ENCODE peak calls at places on chromosomes 11 and 22, in seven cellular contexts. G is sigmoid colon; P is GM23338; E is effector memory CD4-positive, alpha-beta T cell; F is stomach; C is body of pancreas; Y is CD8-positive, alpha-beta memory T cell. U is an unnamed sample.
A peak's percentile ranks its signal among the peaks of the same experiment; 100 is the strongest.

GRCh38 chr22:34105461-34106062 is 185.3 kb upstream of the LARGE1 start:
- DNase-seq in G (peak; percentile 76), C (peak; percentile 68), Y (no peak), F (peak; percentile 81), E (no peak), P (peak; percentile 88), U (no peak)

GRCh38 chr22:27801616-27802388 is at the start of gene MN1:
- DNase-seq in P (peak; percentile 86), E (no peak), G (no peak), C (peak; percentile 41), Y (peak; percentile 65), F (peak; percentile 48), U (peak; percentile 32)

GRCh38 chr11:84855846-84856245 is 771.3 kb downstream of the DLG2 start:
- DNase-seq in Y (no peak), F (no peak), P (no peak), C (no peak), E (no peak), G (no peak), U (no peak)

GRCh38 chr11:108734956-108735559 is 70.2 kb downstream of the DDX10 start:
- DNase-seq in C (no peak), P (peak; percentile 57), Y (peak; percentile 3), E (no peak), F (no peak), G (no peak), U (peak; percentile 52)

GRCh38 chr11:74568028-74568427 is 24.4 kb upstream of the POLD3 start:
- DNase-seq in F (no peak), E (no peak), G (no peak), C (no peak), Y (no peak), P (no peak), U (no peak)

GRCh38 chr11:94018721-94019120 is 2.4 kb upstream of the HEPHL1 start:
- DNase-seq in E (no peak), C (no peak), Y (no peak), P (no peak), G (no peak), F (no peak), U (no peak)

GRCh38 chr11:4821021-4821420 is at the start of gene OR51F2:
- DNase-seq in P (no peak), E (no peak), C (no peak), F (no peak), G (no peak), Y (no peak), U (no peak)

GRCh38 chr11:73942030-73942429 is 8.8 kb upstream of the DNAJB13 start:
- DNase-seq in E (no peak), F (no peak), Y (no peak), C (no peak), G (no peak), P (no peak), U (no peak)

GRCh38 chr11:2951235-2952110 is 22.3 kb upstream of the PHLDA2 start:
- DNase-seq in F (no peak), Y (no peak), C (no peak), E (no peak), P (no peak), G (no peak), U (no peak)

GRCh38 chr11:12377824-12378593 is 638 bp downstream of the PARVA start:
- DNase-seq in P (peak; percentile 93), G (peak; percentile 94), C (peak; percentile 85), Y (no peak), F (peak; percentile 73), E (no peak), U (no peak)

GRCh38 chr22:25658641-25659040 is 83.3 kb upstream of the MYO18B start:
- DNase-seq in Y (no peak), F (no peak), C (no peak), P (no peak), E (no peak), G (no peak), U (no peak)

GRCh38 chr11:118629761-118630661 is 22.6 kb downstream of the PHLDB1 start:
- DNase-seq in Y (no peak), G (no peak), C (no peak), F (peak; percentile 78), P (no peak), E (no peak), U (no peak)

GRCh38 chr11:117127164-117127563 is 16.9 kb upstream of the PAFAH1B2 start:
- DNase-seq in F (no peak), G (no peak), P (no peak), C (no peak), E (no peak), Y (no peak), U (no peak)

GRCh38 chr11:117134431-117134830 is 9.7 kb upstream of the PAFAH1B2 start:
- DNase-seq in E (no peak), Y (no peak), C (no peak), G (no peak), F (no peak), P (no peak), U (no peak)

GRCh38 chr11:117128289-117128688 is 15.8 kb upstream of the PAFAH1B2 start:
- DNase-seq in Y (no peak), P (no peak), F (no peak), E (no peak), G (no peak), C (no peak), U (no peak)

GRCh38 chr11:117126223-117126965 is 17.7 kb upstream of the PAFAH1B2 start:
- DNase-seq in Y (no peak), F (no peak), P (no peak), C (no peak), G (no peak), E (no peak), U (no peak)

DNA sequence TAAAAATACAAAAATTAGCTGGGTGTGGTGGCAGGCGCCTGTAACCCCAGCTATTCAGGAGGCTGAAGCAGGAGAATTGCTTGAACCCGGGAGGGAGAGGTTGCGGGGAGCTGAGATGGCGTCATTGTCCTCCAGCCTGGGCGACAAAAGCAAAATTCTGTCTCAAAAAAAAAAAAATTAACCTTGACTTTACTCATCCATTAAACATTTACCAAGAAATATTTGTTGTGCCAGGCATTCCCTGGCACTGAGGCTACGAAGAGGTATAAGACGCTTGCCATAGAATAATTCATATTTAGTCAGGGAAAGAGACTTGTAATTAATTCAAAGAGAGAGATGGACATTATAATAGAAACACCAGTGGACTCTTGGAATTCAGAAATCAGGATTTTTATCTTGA is 13.2 kb upstream of the PAFAH1B2 start:
- DNase-seq in F (no peak), G (no peak), P (no peak), E (no peak), Y (no peak), C (no peak), U (no peak)
- H3K4me3 ChIP-seq in F (no peak overlapping the region), G (no peak overlapping the region), P (no peak overlapping the region), E (no peak overlapping the region), Y (no peak overlapping the region), C (no peak overlapping the region), U (no peak overlapping the region)

DNA sequence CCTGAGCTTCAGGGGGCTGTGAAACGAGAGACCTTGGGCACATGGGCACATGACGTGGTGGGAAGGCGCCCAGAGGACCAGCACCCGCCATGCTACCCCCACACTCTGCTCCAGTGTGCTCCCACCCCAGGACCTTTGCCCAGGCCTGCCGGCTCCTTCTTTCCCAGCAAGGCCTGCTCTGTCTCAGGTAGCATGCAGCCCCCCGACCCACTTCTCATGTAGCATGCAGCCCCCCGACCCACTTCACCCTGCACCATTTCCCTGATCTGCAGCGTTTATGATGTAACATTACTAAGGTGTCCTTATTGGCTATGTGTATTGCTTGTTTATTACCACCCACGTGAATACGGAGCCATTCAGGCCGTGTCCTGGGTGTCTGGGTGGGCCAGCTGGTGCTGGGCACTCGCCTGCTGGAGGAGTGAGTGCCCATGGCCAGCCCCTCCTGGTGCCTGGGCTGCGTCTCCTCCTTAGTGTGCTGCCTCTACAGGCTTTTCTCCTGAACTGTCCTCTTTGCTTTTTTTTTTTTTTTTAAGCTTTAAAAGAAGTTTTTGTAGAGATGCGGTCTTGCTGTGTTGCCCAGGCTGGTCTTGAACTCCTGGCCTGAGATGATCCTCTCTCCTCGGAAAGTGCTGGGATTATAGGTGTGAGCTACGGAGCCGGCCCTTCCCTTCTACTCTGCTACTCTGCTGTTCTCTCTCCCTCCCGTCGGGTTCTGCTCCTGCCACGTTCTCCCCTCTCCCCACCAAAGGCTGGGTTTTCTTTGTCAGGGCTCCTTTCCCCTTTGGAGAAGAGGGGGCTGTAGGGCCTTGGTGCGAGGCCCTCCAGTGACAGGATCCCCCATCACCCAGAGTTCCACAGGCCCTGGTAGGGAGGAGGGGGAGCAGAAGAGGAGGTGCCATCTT is 29.4 kb downstream of the LRP5 start:
- DNase-seq in G (no peak), P (no peak), C (no peak), E (no peak), Y (no peak), F (no peak), U (no peak)
- H3K4me1 ChIP-seq in G (peaks cover 79% of the 10 kb centered on the region), P (peaks cover 23% of the 10 kb centered on the region), C (peaks cover 44% of the 10 kb centered on the region), E (peaks cover 22% of the 10 kb centered on the region), Y (peaks cover 12% of the 10 kb centered on the region), F (peaks cover 84% of the 10 kb centered on the region), U (peaks cover 33% of the 10 kb centered on the region)

GRCh38 chr11:122695076-122695620 is 39.6 kb downstream of the UBASH3B start:
- DNase-seq in Y (no peak), C (no peak), F (no peak), E (no peak), G (no peak), P (no peak), U (no peak)

GRCh38 chr11:122700676-122701075 is 45.2 kb downstream of the UBASH3B start:
- DNase-seq in P (no peak), E (no peak), F (no peak), G (no peak), Y (no peak), C (no peak), U (no peak)

GRCh38 chr11:122696662-122697061 is 41.1 kb downstream of the UBASH3B start:
- DNase-seq in E (peak; percentile 35), F (no peak), G (no peak), P (no peak), Y (peak; percentile 81), C (no peak), U (peak; percentile 79)

GRCh38 chr11:122698390-122698789 is 42.9 kb downstream of the UBASH3B start:
- DNase-seq in G (no peak), F (no peak), E (no peak), Y (no peak), C (no peak), P (no peak), U (no peak)

GRCh38 chr11:122697636-122698167 is 42.2 kb downstream of the UBASH3B start:
- DNase-seq in C (no peak), F (no peak), E (no peak), P (no peak), G (no peak), Y (peak; percentile 60), U (peak; percentile 47)
- H3K4me3 ChIP-seq in C (no peak overlapping the region), F (no peak overlapping the region), E (peak overlapping the region; percentile 13), P (no peak overlapping the region), G (no peak overlapping the region), Y (peak overlapping the region; percentile 45), U (peak overlapping the region; percentile 76)

DNA sequence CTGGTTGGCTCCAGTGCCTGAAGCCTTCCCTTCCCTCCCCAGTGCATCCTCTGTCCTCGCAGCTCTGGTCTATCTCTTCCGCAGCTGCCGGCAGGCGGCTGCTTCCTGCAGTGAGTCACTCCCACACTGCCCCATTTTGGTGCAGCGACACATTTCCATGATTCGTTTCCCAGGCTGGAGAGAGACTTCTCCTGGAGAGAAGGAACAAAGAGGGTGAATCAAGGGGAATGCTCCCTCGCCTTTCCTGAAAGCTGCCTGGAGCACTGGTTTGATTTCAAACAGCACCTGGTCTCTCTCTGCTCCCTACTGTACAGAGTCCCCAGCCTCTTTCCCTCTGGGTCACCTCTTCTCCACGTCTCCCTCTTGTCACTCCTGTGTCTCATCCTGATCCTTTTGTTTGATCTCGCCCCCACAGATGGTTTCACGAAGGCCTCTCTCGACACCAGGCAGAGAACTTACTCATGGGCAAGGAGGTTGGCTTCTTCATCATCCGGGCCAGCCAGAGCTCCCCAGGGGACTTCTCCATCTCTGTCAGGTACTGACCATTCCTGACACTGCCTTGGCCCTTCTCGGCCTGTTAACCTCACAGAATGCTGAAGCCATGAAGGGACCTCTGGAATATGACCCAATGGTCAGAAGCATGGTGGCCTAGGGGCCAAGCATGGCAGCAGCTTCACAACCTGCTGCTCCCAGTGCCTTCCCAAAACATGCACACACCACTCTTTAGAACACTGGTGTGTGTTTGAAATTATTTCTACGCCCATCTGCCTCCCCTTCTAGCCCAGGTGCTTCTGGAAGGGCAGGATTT is at the start of gene TMA7B:
- DNase-seq in C (no peak), F (peak; percentile 27), P (peak; percentile 59), E (no peak), Y (peak; percentile 52), G (no peak), U (no peak)
- H3K4me1 ChIP-seq in C (no peaks in the 10 kb centered on the region), F (peaks cover 6% of the 10 kb centered on the region), P (peaks cover 4% of the 10 kb centered on the region), E (peaks cover 39% of the 10 kb centered on the region), Y (peaks cover 68% of the 10 kb centered on the region), G (no peaks in the 10 kb centered on the region), U (peaks cover 46% of the 10 kb centered on the region)

U was measured in CD4-positive, CD25-positive, alpha-beta regulatory T cell.